ENCODE peak calls at places on chromosome 3, in four cellular contexts. Q is brain microvascular endothelial cell, X is body of pancreas, J is NCI-H774. W is an unnamed sample.

GRCh38 chr3:142990706-142991105 is 10.7 kb upstream of the U2SURP start:
- DNase-seq in X (no peak), Q (no peak), J (no peak), W (no peak)

GRCh38 chr3:119555309-119555735 is 4.1 kb downstream of the CD80 start:
- DNase-seq in Q (no peak), J (no peak), X (peak; percentile 42), W (no peak)

GRCh38 chr3:69463546-69463945 is 77.7 kb upstream of the FRMD4B start:
- DNase-seq in Q (no peak), J (no peak), X (no peak), W (no peak)

GRCh38 chr3:121942116-121942786 is 48.0 kb downstream of the SLC15A2 start:
- DNase-seq in J (no peak), Q (no peak), X (peak; percentile 71), W (no peak)

GRCh38 chr3:20145874-20146273 is 40.1 kb downstream of the SGO1 start:
- DNase-seq in Q (no peak), J (no peak), X (no peak), W (no peak)

GRCh38 chr3:106518516-106518915 is 649.7 kb upstream of the CBLB start:
- DNase-seq in J (no peak), X (no peak), Q (peak; percentile 3), W (no peak)

GRCh38 chr3:9903238-9903624 is 583 bp downstream of the IL17RE start:
- DNase-seq in X (no peak), J (no peak), Q (no peak), W (no peak)

GRCh38 chr3:56753206-56753605 is 48.5 kb downstream of the ARHGEF3 start:
- DNase-seq in X (no peak), Q (no peak), J (no peak), W (no peak)

GRCh38 chr3:195802261-195802701 is 9.4 kb downstream of the MUC4 start:
- DNase-seq in X (no peak), Q (no peak), J (no peak), W (no peak)

GRCh38 chr3:63051920-63052319 is 176.7 kb upstream of the CADPS start:
- DNase-seq in Q (peak; percentile 4), J (no peak), X (peak; percentile 13), W (peak; percentile 14)

GRCh38 chr3:146969356-146969755 is 364.2 kb upstream of the PLSCR5 start:
- DNase-seq in J (no peak), X (no peak), Q (no peak), W (no peak)

GRCh38 chr3:58988041-58988440 is 61.8 kb downstream of the CFAP20DC start:
- DNase-seq in J (no peak), Q (no peak), X (no peak), W (no peak)

W was measured in nephron progenitor cell.